ENCODE peak calls at places on chromosomes 7 and 10, in eight cellular contexts. R is SJSA1; H is HCT116; S is CD8-positive, alpha-beta T cell; Y is adrenal gland; O is lower lobe of right lung; D is lung; I is gastrocnemius medialis. L is an unnamed sample.

GRCh38 chr7:151539055-151539714 is 19.5 kb upstream of the RHEB start:
- DNase-seq in R (no peak), H (no peak), S (no peak), Y (peak; percentile 33), O (no peak), D (no peak), I (no peak), L (no peak)

GRCh38 chr10:132517951-132518521 is 19.6 kb upstream of the INPP5A start:
- DNase-seq in R (peak; percentile 36), H (no peak), S (no peak), Y (peak; percentile 36), O (peak; percentile 40), D (no peak), I (no peak), L (peak; percentile 57)

GRCh38 chr7:142412551-142413193 is 154.8 kb upstream of the PRSS58 start:
- DNase-seq in R (peak; percentile 40), H (peak; percentile 69), S (peak; percentile 11), Y (no peak), O (no peak), D (no peak), I (no peak), L (no peak)

GRCh38 chr7:157461805-157462771 is 125.3 kb downstream of the DNAJB6 start:
- DNase-seq in R (no peak), H (no peak), S (no peak), Y (peak; percentile 8), O (no peak), D (no peak), I (no peak), L (no peak)

GRCh38 chr7:101984997-101985645 is 167.7 kb downstream of the CUX1 start:
- DNase-seq in R (no peak), H (no peak), S (no peak), Y (no peak), O (no peak), D (no peak), I (no peak), L (no peak)

GRCh38 chr10:113993489-113993932 is 50.2 kb upstream of the ADRB1 start:
- DNase-seq in R (no peak), H (no peak), S (no peak), Y (no peak), O (no peak), D (no peak), I (no peak), L (peak; percentile 62)

GRCh38 chr10:86870679-86871078 is 86.7 kb downstream of the MMRN2 start:
- DNase-seq in R (no peak), H (no peak), S (no peak), Y (no peak), O (no peak), D (no peak), I (no peak), L (no peak)

GRCh38 chr7:73717991-73718405 is 1.5 kb downstream of the STX1A start:
- DNase-seq in R (peak; percentile 82), H (peak; percentile 73), S (peak; percentile 70), Y (no peak), O (no peak), D (no peak), I (no peak), L (no peak)

GRCh38 chr7:105337529-105337928 is 51.2 kb downstream of the SRPK2 start:
- DNase-seq in R (no peak), H (no peak), S (no peak), Y (no peak), O (no peak), D (no peak), I (peak; percentile 19), L (peak; percentile 20)

GRCh38 chr7:114342431-114343181 is 72.0 kb upstream of the FOXP2 start:
- DNase-seq in R (no peak), H (no peak), S (no peak), Y (no peak), O (no peak), D (no peak), I (no peak), L (no peak)

GRCh38 chr7:50707607-50708006 is 75.1 kb downstream of the GRB10 start:
- DNase-seq in R (no peak), H (no peak), S (no peak), Y (no peak), O (no peak), D (no peak), I (no peak), L (no peak)

GRCh38 chr10:68237173-68237572 is 5.3 kb upstream of the ATOH7 start:
- DNase-seq in R (no peak), H (no peak), S (no peak), Y (no peak), O (no peak), D (no peak), I (no peak), L (no peak)

GRCh38 chr7:84331665-84332064 is 137.1 kb upstream of the SEMA3A start:
- DNase-seq in R (no peak), H (no peak), S (no peak), Y (no peak), O (no peak), D (no peak), I (no peak), L (no peak)

GRCh38 chr7:112266595-112267270 is 60.2 kb downstream of the ZNF277 start:
- DNase-seq in R (no peak), H (no peak), S (no peak), Y (no peak), O (no peak), D (no peak), I (no peak), L (no peak)

GRCh38 chr10:10852464-10852863 is 165.2 kb upstream of the CELF2 start:
- DNase-seq in R (no peak), H (no peak), S (no peak), Y (no peak), O (no peak), D (no peak), I (no peak), L (no peak)

GRCh38 chr7:155252388-155252957 is 45.2 kb upstream of the INSIG1 start:
- DNase-seq in R (no peak), H (no peak), S (no peak), Y (no peak), O (no peak), D (no peak), I (no peak), L (no peak)

GRCh38 chr7:156082048-156082447 is 269.8 kb upstream of the SHH start:
- DNase-seq in R (no peak), H (no peak), S (no peak), Y (no peak), O (no peak), D (no peak), I (no peak), L (no peak)

GRCh38 chr10:71265618-71266146 is 53.3 kb downstream of the UNC5B start:
- DNase-seq in R (no peak), H (no peak), S (no peak), Y (no peak), O (no peak), D (no peak), I (no peak), L (no peak)

GRCh38 chr10:123380491-123381085 is 226.4 kb downstream of the BUB3 start:
- DNase-seq in R (no peak), H (no peak), S (no peak), Y (no peak), O (no peak), D (no peak), I (no peak), L (no peak)

DNA sequence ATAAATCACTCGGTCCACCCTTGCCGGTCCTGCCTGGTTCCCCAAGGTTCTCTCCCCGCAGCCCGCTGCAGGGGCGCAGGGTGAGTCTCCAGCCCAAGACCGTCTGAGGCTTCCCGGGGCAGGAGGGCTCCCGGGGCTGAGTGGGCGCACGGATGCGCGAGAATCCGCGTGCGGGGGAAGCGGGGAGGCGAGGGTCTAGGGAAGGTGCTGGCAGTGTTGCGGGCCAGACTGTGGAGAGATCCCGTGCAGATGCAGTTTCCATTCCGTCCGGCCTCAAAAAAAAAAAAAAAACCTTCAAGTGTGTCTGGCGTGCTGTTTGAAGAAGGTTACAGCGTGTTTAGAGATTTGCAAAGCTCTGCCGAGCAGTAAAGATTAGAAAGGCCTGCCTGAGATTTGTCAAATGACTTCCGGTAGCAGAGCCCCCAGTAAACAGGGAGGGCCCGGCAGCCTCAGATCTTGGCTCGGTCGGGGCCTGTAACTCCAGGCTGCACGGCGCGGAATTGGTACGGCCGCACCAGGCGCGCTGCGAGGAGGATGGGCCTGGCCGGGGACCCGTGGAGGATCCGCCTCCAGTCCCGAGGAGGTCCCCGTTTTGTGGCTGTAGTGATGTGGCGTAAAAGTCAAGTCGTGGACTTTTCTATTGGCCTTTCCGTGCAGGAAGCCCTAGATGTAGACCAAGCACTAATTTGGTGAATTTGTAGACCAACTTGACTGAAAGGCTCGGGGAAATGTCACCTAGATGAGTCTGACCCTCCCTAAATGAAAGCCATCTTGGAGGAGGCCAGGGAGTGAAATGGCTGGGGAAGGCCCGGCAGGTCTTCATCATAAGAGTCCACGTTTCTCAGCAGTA is 293.2 kb upstream of the NFE2L3 start:
- DNase-seq in R (no peak), H (no peak), S (no peak), Y (no peak), O (no peak), D (no peak), I (no peak), L (no peak)
- H3K27me3 ChIP-seq in R (peaks cover 10% of the 10 kb centered on the region), H (peaks cover 22% of the 10 kb centered on the region), S (peaks cover 92% of the 10 kb centered on the region), Y (peaks cover 93% of the 10 kb centered on the region), O (peaks cover 98% of the 10 kb centered on the region), D (peaks cover 37% of the 10 kb centered on the region), I (peaks cover 13% of the 10 kb centered on the region), L (peaks cover 99% of the 10 kb centered on the region)

GRCh38 chr7:27191716-27192545 is 6.9 kb upstream of the HOXA11 start:
- DNase-seq in R (peak; percentile 45), H (no peak), S (no peak), Y (no peak), O (no peak), D (no peak), I (no peak), L (no peak)
- H3K27me3 ChIP-seq in R (no peaks in the 10 kb centered on the region), H (no peaks in the 10 kb centered on the region), S (peaks cover 83% of the 10 kb centered on the region), Y (peaks cover 100% of the 10 kb centered on the region), O (peaks cover 100% of the 10 kb centered on the region), D (peaks cover 3% of the 10 kb centered on the region), I (peaks cover 6% of the 10 kb centered on the region), L (peaks cover 100% of the 10 kb centered on the region)

GRCh38 chr10:96287392-96288105 is 16.2 kb upstream of the BLNK start:
- DNase-seq in R (no peak), H (no peak), S (no peak), Y (no peak), O (no peak), D (no peak), I (no peak), L (no peak)
- H3K27me3 ChIP-seq in R (peaks cover 9% of the 10 kb centered on the region), H (no peaks in the 10 kb centered on the region), S (no peaks in the 10 kb centered on the region), Y (no peaks in the 10 kb centered on the region), O (no peaks in the 10 kb centered on the region), D (no peaks in the 10 kb centered on the region), I (no peaks in the 10 kb centered on the region), L (peaks cover 7% of the 10 kb centered on the region)

DNA sequence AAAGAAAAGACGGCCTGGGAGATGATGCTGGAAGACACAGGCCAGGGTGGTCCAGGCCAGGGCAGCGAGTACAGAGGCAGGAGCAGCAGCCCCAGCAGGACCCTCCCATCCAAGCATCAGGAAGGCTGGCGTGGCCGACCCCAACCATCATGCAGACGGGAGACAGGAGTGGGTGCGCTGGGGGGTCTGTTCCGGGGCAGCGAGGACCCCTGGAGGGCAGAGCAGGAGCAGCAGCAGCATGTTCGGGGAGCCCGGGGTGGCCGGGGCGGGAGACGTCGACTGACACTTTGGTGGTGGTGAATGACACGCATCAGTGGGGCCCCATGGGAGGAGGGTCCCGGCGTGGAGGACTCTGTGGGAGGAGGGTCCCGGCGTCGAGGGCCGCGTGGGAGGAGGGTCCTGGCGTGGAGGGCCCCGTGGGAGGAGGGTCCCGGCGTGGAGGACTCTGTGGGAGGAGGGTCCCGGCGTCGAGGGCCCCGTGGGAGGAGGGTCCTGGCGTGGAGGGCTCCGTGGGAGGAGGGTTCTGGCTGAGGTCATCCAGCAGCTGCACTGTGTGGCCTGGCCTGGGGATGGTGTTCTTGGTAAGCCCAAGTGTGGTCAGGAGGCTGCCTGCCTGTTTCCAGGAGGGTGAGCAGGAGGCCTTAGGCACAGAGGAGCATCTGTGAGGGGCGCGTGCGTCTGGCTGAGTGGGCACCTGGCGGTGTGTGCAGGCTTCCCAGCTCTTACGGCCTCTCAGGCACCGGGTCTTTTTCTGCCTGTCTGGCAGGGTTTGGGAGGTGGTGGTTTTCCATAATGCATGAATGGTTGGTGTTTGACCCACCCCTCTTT is 38.9 kb downstream of the FAM20C start:
- DNase-seq in R (no peak), H (no peak), S (no peak), Y (no peak), O (no peak), D (no peak), I (no peak), L (no peak)
- H3K27me3 ChIP-seq in R (no peaks in the 10 kb centered on the region), H (no peaks in the 10 kb centered on the region), S (no peaks in the 10 kb centered on the region), Y (no peaks in the 10 kb centered on the region), O (no peaks in the 10 kb centered on the region), D (no peaks in the 10 kb centered on the region), I (no peaks in the 10 kb centered on the region), L (no peaks in the 10 kb centered on the region)

L was measured in heart right ventricle.